ENCODE peak calls at places on chromosomes 12 and 14, in six cellular contexts. A, E, X, F, W and O are unnamed samples.
A peak's percentile ranks its signal among the peaks of the same experiment; 100 is the strongest.

GRCh38 chr14:106665814-106666213 is 1139.4 kb downstream of the TMEM121 start:
- DNase-seq in A (no peak), E (no peak), X (peak; percentile 60), F (no peak), W (no peak), O (no peak)

GRCh38 chr12:13210543-13211190 is 14.1 kb downstream of the EMP1 start:
- DNase-seq in A (no peak), E (no peak), X (no peak), F (no peak), W (no peak), O (no peak)

GRCh38 chr12:45289245-45290217 is 73.6 kb downstream of the ANO6 start:
- DNase-seq in A (no peak), E (no peak), X (no peak), F (no peak), W (no peak), O (no peak)

GRCh38 chr12:1908758-1909157 is 9.7 kb downstream of the CACNA2D4 start:
- DNase-seq in A (no peak), E (no peak), X (no peak), F (no peak), W (no peak), O (no peak)

GRCh38 chr12:115752151-115752550 is 525.3 kb downstream of the MED13L start:
- DNase-seq in A (no peak), E (no peak), X (no peak), F (no peak), W (no peak), O (no peak)

GRCh38 chr14:104101086-104101621 is 15.7 kb downstream of the ASPG start:
- DNase-seq in A (no peak), E (no peak), X (no peak), F (no peak), W (no peak), O (no peak)

GRCh38 chr12:59070534-59070933 is 150.2 kb upstream of the LRIG3 start:
- DNase-seq in A (no peak), E (no peak), X (no peak), F (no peak), W (no peak), O (no peak)

GRCh38 chr14:98957211-98958047 is 314.6 kb downstream of the BCL11B start:
- DNase-seq in A (no peak), E (no peak), X (no peak), F (no peak), W (peak; percentile 11), O (peak; percentile 50)

GRCh38 chr12:26250801-26251200 is 55.4 kb downstream of the SSPN start:
- DNase-seq in A (no peak), E (no peak), X (no peak), F (no peak), W (no peak), O (no peak)

GRCh38 chr12:72957454-72957853 is 685.3 kb downstream of the TRHDE start:
- DNase-seq in A (no peak), E (no peak), X (no peak), F (no peak), W (no peak), O (no peak)

GRCh38 chr12:113241191-113242017 is 20.1 kb downstream of the TPCN1 start:
- DNase-seq in A (no peak), E (no peak), X (no peak), F (no peak), W (no peak), O (peak; percentile 89)

GRCh38 chr12:7131502-7131866 is 1.3 kb downstream of the CLSTN3 start:
- DNase-seq in A (no peak), E (no peak), X (peak; percentile 51), F (no peak), W (no peak), O (no peak)

GRCh38 chr14:52856139-52856538 is 64.7 kb upstream of the GNPNAT1 start:
- DNase-seq in A (no peak), E (no peak), X (no peak), F (no peak), W (no peak), O (no peak)

GRCh38 chr14:42174357-42174756 is 567.7 kb downstream of the LRFN5 start:
- DNase-seq in A (no peak), E (no peak), X (no peak), F (no peak), W (no peak), O (no peak)

GRCh38 chr12:92539966-92540791 is 162.6 kb upstream of the PLEKHG7 start:
- DNase-seq in A (no peak), E (no peak), X (no peak), F (no peak), W (no peak), O (no peak)

GRCh38 chr14:71049435-71050147 is 142.3 kb downstream of the PCNX1 start:
- DNase-seq in A (no peak), E (no peak), X (no peak), F (no peak), W (no peak), O (no peak)

GRCh38 chr14:61382842-61383241 is 61.5 kb downstream of the PRKCH start:
- DNase-seq in A (no peak), E (no peak), X (no peak), F (no peak), W (no peak), O (no peak)

GRCh38 chr12:25904442-25904841 is 54.0 kb upstream of the RASSF8 start:
- DNase-seq in A (no peak), E (no peak), X (no peak), F (no peak), W (no peak), O (no peak)

GRCh38 chr12:1435456-1435855 is 158.9 kb downstream of the FBXL14 start:
- DNase-seq in A (no peak), E (no peak), X (no peak), F (no peak), W (no peak), O (no peak)

GRCh38 chr12:104505095-104505819 is 48.5 kb downstream of the CHST11 start:
- DNase-seq in A (no peak), E (no peak), X (no peak), F (no peak), W (peak; percentile 40), O (no peak)

GRCh38 chr12:120710805-120711296 is 593 bp downstream of the UNC119B start:
- DNase-seq in A (no peak), E (peak; percentile 17), X (peak; percentile 29), F (no peak), W (no peak), O (no peak)

GRCh38 chr12:108685469-108686247 is 45.7 kb downstream of the CORO1C start:
- DNase-seq in A (no peak), E (no peak), X (no peak), F (no peak), W (no peak), O (no peak)

GRCh38 chr12:19620222-19620621 is 180.9 kb downstream of the AEBP2 start:
- DNase-seq in A (no peak), E (no peak), X (no peak), F (no peak), W (peak; percentile 51), O (peak; percentile 9)

GRCh38 chr14:56816575-56817391 is 6.5 kb upstream of the OTX2 start:
- DNase-seq in A (no peak), E (no peak), X (no peak), F (no peak), W (no peak), O (no peak)

GRCh38 chr12:66321433-66321832 is 19.1 kb downstream of the HELB start:
- DNase-seq in A (no peak), E (no peak), X (no peak), F (no peak), W (no peak), O (no peak)

GRCh38 chr14:52494444-52494843 is 57.9 kb downstream of the TXNDC16 start:
- DNase-seq in A (no peak), E (no peak), X (no peak), F (no peak), W (no peak), O (no peak)

GRCh38 chr12:114982760-114983159 is 298.8 kb upstream of the TBX3 start:
- DNase-seq in A (no peak), E (no peak), X (no peak), F (no peak), W (no peak), O (no peak)

GRCh38 chr14:100526632-100527031 is 60.6 kb downstream of the BEGAIN start:
- DNase-seq in A (no peak), E (no peak), X (no peak), F (no peak), W (no peak), O (no peak)

GRCh38 chr12:100268835-100269564 is 2.0 kb downstream of the SCYL2 start:
- DNase-seq in A (no peak), E (no peak), X (no peak), F (no peak), W (no peak), O (no peak)

GRCh38 chr12:48828293-48828692 is 10.0 kb downstream of the CACNB3 start:
- DNase-seq in A (no peak), E (no peak), X (no peak), F (no peak), W (no peak), O (no peak)

GRCh38 chr12:47863467-47863866 is 41.3 kb downstream of the VDR start:
- DNase-seq in A (no peak), E (no peak), X (no peak), F (no peak), W (no peak), O (peak; percentile 52)

GRCh38 chr12:97680751-97681150 is 218.1 kb downstream of the RMST start:
- DNase-seq in A (no peak), E (no peak), X (no peak), F (no peak), W (no peak), O (no peak)

GRCh38 chr12:62642509-62642908 is 175.9 kb downstream of the MON2 start:
- DNase-seq in A (no peak), E (no peak), X (no peak), F (no peak), W (no peak), O (no peak)